ENCODE peak calls at places on chromosomes 4 and X, in ten cellular contexts. D is uterus, I is progenitor cell of endocrine pancreas, F is spleen, C is heart right ventricle, S is ascending aorta, A is fibroblast of lung, O is left ventricle myocardium inferior, R is AG10803, J is K562. L is an unnamed sample.

GRCh38 chrX:10110984-10111363 is 45.8 kb upstream of the CLCN4 start:
- DNase-seq in D (no peak), I (no peak), F (no peak), C (no peak), S (no peak), A (no peak), O (no peak), R (peak), J (no peak), L (no peak)

GRCh38 chr4:60805500-60806313 is 394.4 kb upstream of the ADGRL3 start:
- DNase-seq in D (no peak), I (no peak), F (no peak), C (no peak), S (no peak), A (peak), O (no peak), R (peak), J (peak), L (no peak)

GRCh38 chr4:123659759-123660158 is 263.2 kb downstream of the SPRY1 start:
- DNase-seq in D (no peak), I (no peak), F (no peak), C (no peak), S (no peak), A (no peak), O (no peak), R (no peak), J (peak), L (no peak)

GRCh38 chr4:34644716-34645115 is 1599.6 kb downstream of the ARAP2 start:
- DNase-seq in D (no peak), I (no peak), F (no peak), C (no peak), S (no peak), A (no peak), O (no peak), R (no peak), J (no peak), L (no peak)

GRCh38 chrX:37757082-37757481 is 22.8 kb upstream of the CYBB start:
- DNase-seq in D (no peak), I (no peak), F (no peak), C (no peak), S (no peak), A (no peak), O (no peak), R (no peak), J (no peak), L (no peak)

GRCh38 chr4:158597879-158598596 is 73.6 kb downstream of the C4orf46 start:
- DNase-seq in D (no peak), I (no peak), F (no peak), C (no peak), S (no peak), A (no peak), O (no peak), R (no peak), J (peak), L (no peak)

GRCh38 chr4:46505131-46505530 is 115.2 kb upstream of the GABRA2 start:
- DNase-seq in D (no peak), I (no peak), F (no peak), C (no peak), S (no peak), A (no peak), O (no peak), R (no peak), J (no peak), L (no peak)

GRCh38 chr4:41692717-41693345 is 55.7 kb downstream of the PHOX2B start:
- DNase-seq in D (no peak), I (peak), F (no peak), C (peak), S (no peak), A (peak), O (peak), R (peak), J (peak), L (peak)

GRCh38 chr4:3168029-3168428 is 80.9 kb upstream of the MSANTD1 start:
- DNase-seq in D (no peak), I (no peak), F (no peak), C (no peak), S (no peak), A (peak), O (no peak), R (peak), J (peak), L (peak)

GRCh38 chrX:103565752-103566151 is 19.6 kb upstream of the TCEAL4 start:
- DNase-seq in D (no peak), I (no peak), F (no peak), C (no peak), S (no peak), A (peak), O (no peak), R (peak), J (no peak), L (peak)

GRCh38 chrX:149527705-149528104 is 13.1 kb upstream of the EOLA1 start:
- DNase-seq in D (no peak), I (no peak), F (no peak), C (no peak), S (no peak), A (no peak), O (no peak), R (peak), J (peak), L (peak)

GRCh38 chr4:15488658-15489470 is 19.2 kb downstream of the CC2D2A start:
- DNase-seq in D (no peak), I (no peak), F (no peak), C (no peak), S (no peak), A (peak), O (no peak), R (peak), J (no peak), L (peak)

GRCh38 chr4:71290074-71290473 is 48.7 kb upstream of the SLC4A4 start:
- DNase-seq in D (no peak), I (no peak), F (no peak), C (no peak), S (no peak), A (peak), O (no peak), R (peak), J (no peak), L (peak)

GRCh38 chrX:101357166-101357795 is 8.7 kb upstream of the TIMM8A start:
- DNase-seq in D (no peak), I (no peak), F (no peak), C (no peak), S (no peak), A (no peak), O (no peak), R (peak), J (peak), L (peak)

GRCh38 chr4:89056953-89057398 is at the start of gene FAM13A:
- DNase-seq in D (peak), I (peak), F (no peak), C (peak), S (peak), A (peak), O (peak), R (peak), J (peak), L (peak)

GRCh38 chr4:123821861-123822260 is 425.3 kb downstream of the SPRY1 start:
- DNase-seq in D (no peak), I (no peak), F (no peak), C (no peak), S (no peak), A (peak), O (no peak), R (peak), J (no peak), L (peak)

GRCh38 chrX:3141031-3141430 is 99.8 kb downstream of the ARSF start:
- DNase-seq in D (no peak), I (no peak), F (no peak), C (no peak), S (no peak), A (peak), O (no peak), R (peak), J (no peak), L (no peak)

GRCh38 chrX:130575831-130576404 is 174.1 kb downstream of the RBMX2 start:
- DNase-seq in D (peak), I (peak), F (no peak), C (peak), S (no peak), A (peak), O (peak), R (peak), J (peak), L (peak)

GRCh38 chr4:152258804-152259708 is 276.8 kb downstream of the FBXW7 start:
- DNase-seq in D (no peak), I (no peak), F (no peak), C (no peak), S (no peak), A (peak), O (no peak), R (peak), J (no peak), L (peak)

GRCh38 chr4:145891958-145892357 is 46.7 kb downstream of the ZNF827 start:
- DNase-seq in D (no peak), I (no peak), F (no peak), C (no peak), S (no peak), A (no peak), O (no peak), R (no peak), J (peak), L (no peak)
- TF ChIP-seq CTCF in D (no peak), I (peak), F (no peak), C (no peak), S (no peak), A (no peak), O (no peak), R (no peak), J (peak), L (no peak)

DNA sequence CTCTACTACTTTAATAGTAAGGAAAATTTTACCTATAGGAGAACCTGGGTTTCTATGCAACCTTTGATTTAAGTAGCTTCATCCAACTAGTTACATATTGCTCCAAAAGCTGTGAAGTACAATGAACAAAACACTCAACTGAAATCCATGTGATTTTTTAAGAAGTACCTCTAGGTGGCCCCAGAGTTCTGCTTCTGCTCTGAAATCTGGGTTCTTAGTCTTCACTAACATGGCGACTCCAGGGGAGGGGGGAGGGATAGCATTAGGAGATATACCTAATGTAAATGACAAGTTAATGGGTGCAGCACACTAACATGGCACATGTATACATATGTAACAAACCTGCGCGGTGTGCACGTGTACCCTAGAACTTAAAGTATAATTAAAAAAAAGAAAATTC is 73.4 kb upstream of the MAGEB2 start:
- DNase-seq in D (no peak), I (no peak), F (no peak), C (no peak), S (no peak), A (peak), O (no peak), R (peak), J (peak), L (peak)
- TF ChIP-seq CTCF in D (no peak), I (peak), F (no peak), C (no peak), S (no peak), A (peak), O (peak), R (peak), J (peak), L (peak)

GRCh38 chr4:185011408-185011807 is 6.9 kb upstream of the HELT start:
- DNase-seq in D (no peak), I (peak), F (no peak), C (no peak), S (no peak), A (no peak), O (no peak), R (no peak), J (no peak), L (no peak)
- TF ChIP-seq CTCF in D (no peak), I (peak), F (peak), C (peak), S (no peak), A (peak), O (peak), R (peak), J (peak), L (peak)

DNA sequence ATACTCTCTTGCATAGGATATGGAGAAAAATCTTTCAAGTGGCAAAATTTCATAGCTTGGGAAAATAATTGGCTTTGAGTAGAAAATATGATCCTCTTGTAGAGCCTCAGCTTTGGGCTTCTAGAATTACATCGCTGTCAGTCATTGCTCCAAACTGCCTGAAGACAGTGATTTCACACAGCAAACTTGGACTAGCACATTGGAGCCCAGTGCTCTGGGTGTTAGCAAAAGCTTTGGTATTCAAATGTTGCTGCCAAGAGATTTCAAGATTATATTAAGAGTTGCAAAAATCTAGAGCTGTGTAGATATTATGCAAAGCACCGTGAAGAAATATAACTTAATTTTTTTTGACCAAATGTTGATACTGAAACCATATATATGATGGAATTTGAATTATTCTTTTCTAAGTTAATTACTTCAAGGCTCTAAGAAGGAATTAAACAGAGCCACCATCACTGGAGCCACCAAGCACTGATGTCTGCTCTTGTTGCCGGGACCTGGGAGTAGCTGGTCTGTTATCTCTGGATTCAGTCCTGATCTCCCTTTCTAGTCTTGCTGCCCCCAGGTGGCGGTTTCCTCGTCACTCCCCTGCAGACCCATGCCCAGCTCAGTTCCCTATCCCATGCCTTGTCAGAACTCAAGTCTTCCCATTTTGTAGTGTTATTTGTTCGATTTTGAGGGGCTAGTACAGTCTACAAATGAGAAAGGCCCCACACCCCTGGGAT is 260.7 kb upstream of the SFRP2 start:
- DNase-seq in D (no peak), I (no peak), F (no peak), C (no peak), S (no peak), A (peak), O (no peak), R (peak), J (peak), L (peak)
- TF ChIP-seq CTCF in D (no peak), I (peak), F (no peak), C (no peak), S (no peak), A (no peak), O (no peak), R (peak), J (peak), L (no peak)

GRCh38 chr4:183636488-183636887 is 22.5 kb downstream of the RWDD4 start:
- DNase-seq in D (no peak), I (no peak), F (no peak), C (no peak), S (no peak), A (no peak), O (no peak), R (no peak), J (no peak), L (no peak)
- TF ChIP-seq CTCF in D (no peak), I (peak), F (no peak), C (no peak), S (no peak), A (no peak), O (no peak), R (no peak), J (no peak), L (no peak)

GRCh38 chr4:81404294-81404693 is 67.4 kb downstream of the RASGEF1B start:
- DNase-seq in D (no peak), I (no peak), F (no peak), C (no peak), S (no peak), A (no peak), O (no peak), R (no peak), J (no peak), L (no peak)
- TF ChIP-seq CTCF in D (no peak), I (peak), F (no peak), C (no peak), S (no peak), A (peak), O (no peak), R (no peak), J (no peak), L (no peak)